ENCODE peak calls at places on chromosomes 6 and 20, in seven cellular contexts. J, M, S, X, I, W and H are unnamed samples.

GRCh38 chr20:38680492-38681118 is 43.7 kb upstream of the SLC32A1 start:
- DNase-seq in I (no peak), S (peak), M (peak), J (peak), W (peak), X (no peak), H (no peak)

GRCh38 chr6:26017567-26017966 is 55.0 kb downstream of the TRIM38 start:
- DNase-seq in I (no peak), J (no peak), S (peak), W (peak), M (peak), X (peak), H (peak)

GRCh38 chr20:23586735-23587525 is 18.6 kb upstream of the CST9L start:
- DNase-seq in I (no peak), M (no peak), J (no peak), W (no peak), S (no peak), X (no peak), H (peak)

GRCh38 chr20:37518606-37519507 is 2.2 kb upstream of the NNAT start:
- DNase-seq in J (no peak), M (no peak), W (peak), I (no peak), S (no peak), X (peak), H (no peak)

GRCh38 chr6:1667012-1667804 is 57.5 kb downstream of the FOXC1 start:
- DNase-seq in I (no peak), S (no peak), X (no peak), W (no peak), M (peak), J (no peak), H (no peak)

GRCh38 chr6:143941852-143942627 is 66.0 kb downstream of the PLAGL1 start:
- DNase-seq in X (peak), W (peak), J (peak), M (peak), I (peak), S (peak), H (no peak)

GRCh38 chr20:32585011-32585518 is at the start of gene NOL4L:
- DNase-seq in J (peak), M (peak), S (peak), I (no peak), W (peak), X (peak), H (no peak)

GRCh38 chr6:40930555-40930954 is 108.5 kb downstream of the UNC5CL start:
- DNase-seq in I (no peak), W (no peak), S (no peak), M (no peak), X (peak), J (no peak), H (peak)

GRCh38 chr6:109062756-109063352 is 31.8 kb downstream of the SESN1 start:
- DNase-seq in S (no peak), X (no peak), W (no peak), M (no peak), J (no peak), I (no peak), H (no peak)

GRCh38 chr20:7196481-7196880 is 429.0 kb downstream of the BMP2 start:
- DNase-seq in S (no peak), M (no peak), W (no peak), X (no peak), I (no peak), J (peak), H (no peak)

DNA sequence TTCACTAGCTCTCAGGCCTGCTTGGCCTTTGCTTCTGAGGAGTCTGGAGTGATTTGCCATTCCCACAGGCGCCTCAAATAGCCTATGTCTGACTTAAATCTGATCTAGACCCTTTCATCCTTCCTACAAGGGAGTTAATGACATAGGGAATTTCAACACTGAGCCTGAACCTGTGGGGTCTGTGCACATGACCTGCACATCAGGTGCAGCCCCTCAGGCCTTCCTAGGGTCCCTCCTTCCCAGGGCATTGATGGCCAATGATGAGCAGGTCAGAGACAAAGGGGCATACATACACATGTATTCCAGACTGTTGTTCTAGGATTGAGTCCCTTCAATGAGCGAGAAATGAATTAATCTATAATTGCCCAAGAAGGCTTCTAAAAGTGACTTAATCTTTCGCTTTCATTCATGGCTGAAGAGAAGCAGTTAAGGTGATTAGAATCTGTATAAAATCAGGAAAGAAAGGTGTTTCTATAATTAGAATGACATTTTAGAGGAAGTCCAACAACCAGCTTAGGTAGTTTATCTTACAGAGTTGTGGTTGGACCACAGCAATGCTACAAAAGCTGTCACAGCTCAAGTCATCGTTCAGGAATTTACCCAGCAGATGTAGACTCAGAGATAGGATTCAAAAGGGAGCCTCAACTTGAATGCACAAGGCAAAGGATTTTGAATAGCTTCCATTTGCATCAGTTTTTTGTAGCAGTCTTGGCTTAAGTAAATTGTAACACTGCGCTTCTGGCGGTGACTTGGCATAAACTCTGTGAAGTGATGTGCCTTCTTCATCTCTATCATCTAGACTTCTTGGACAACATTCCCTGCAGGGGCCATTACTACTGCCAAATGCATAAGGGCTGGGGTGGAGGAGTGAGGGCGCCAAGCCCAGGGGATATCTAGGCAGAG is 27.0 kb upstream of the TBC1D7 start:
- DNase-seq in W (no peak), I (no peak), J (peak), S (peak), M (peak), X (no peak), H (no peak)
- H3K4me3 ChIP-seq in W (no peak), I (no peak), J (peak), S (peak), M (no peak), X (no peak), H (no peak)

DNA sequence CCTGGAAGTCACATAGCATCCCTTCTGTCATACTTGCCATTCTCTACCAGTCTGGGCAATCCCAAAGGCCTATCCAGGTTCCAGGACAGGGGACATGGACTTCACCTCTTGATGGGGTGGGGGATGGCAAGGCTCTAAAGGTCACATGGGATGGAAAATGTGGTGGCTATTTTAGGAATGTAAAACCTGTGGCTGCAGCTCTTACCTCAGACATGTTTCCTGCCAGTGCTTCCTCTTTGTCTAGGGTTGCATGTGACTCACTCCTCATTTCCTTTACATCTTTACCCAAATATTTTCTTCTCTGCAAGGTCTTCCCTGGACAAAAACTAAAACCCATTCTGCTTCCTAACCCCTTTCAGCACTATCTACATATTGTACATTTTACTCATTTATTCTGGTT is 135.7 kb downstream of the BTBD3 start:
- DNase-seq in I (no peak), J (peak), W (no peak), S (no peak), M (peak), X (no peak), H (no peak)
- H3K4me3 ChIP-seq in I (no peak), J (no peak), W (no peak), S (no peak), M (no peak), X (no peak), H (no peak)

GRCh38 chr6:69663215-69663614 is 133.6 kb downstream of the LMBRD1 start:
- DNase-seq in S (no peak), X (no peak), J (no peak), I (no peak), M (no peak), W (no peak), H (no peak)
- H3K4me3 ChIP-seq in S (no peak), X (no peak), J (no peak), I (no peak), M (no peak), W (no peak), H (no peak)

GRCh38 chr20:58179083-58179431 is 49.4 kb downstream of the ANKRD60 start:
- DNase-seq in I (no peak), W (no peak), X (no peak), J (no peak), S (no peak), M (no peak), H (no peak)
- H3K4me3 ChIP-seq in I (no peak), W (no peak), X (no peak), J (peak), S (peak), M (peak), H (no peak)

GRCh38 chr6:106688177-106688951 is 59.0 kb downstream of the QRSL1 start:
- DNase-seq in W (no peak), X (no peak), J (peak), I (no peak), S (no peak), M (peak), H (no peak)
- H3K4me3 ChIP-seq in W (no peak), X (no peak), J (no peak), I (no peak), S (no peak), M (no peak), H (no peak)